ENCODE peak calls at places on chromosomes 7 and 10, in five cellular contexts. One of them, this sample, is unnamed.

GRCh38 chr7:99543081-99543671 is 8.7 kb downstream of the FAM200A start:
- DNase-seq in upper lobe of left lung: peak; percentile 68
- DNase-seq in AG08396: no peak
- DNase-seq in stimulated activated CD4-positive, alpha-beta T cell treated with anti-CD3 and anti-CD28 coated beads, Interleukin-4, amount 100 ng/mL, for 4 hours: no peak
- DNase-seq in anterior cingulate cortex: no peak
- DNase-seq in this sample: no peak

GRCh38 chr10:122128357-122128756 is 139.4 kb downstream of the TACC2 start:
- DNase-seq in upper lobe of left lung: no peak
- DNase-seq in AG08396: peak; percentile 66
- DNase-seq in stimulated activated CD4-positive, alpha-beta T cell treated with anti-CD3 and anti-CD28 coated beads, Interleukin-4, amount 100 ng/mL, for 4 hours: no peak
- DNase-seq in anterior cingulate cortex: no peak
- DNase-seq in this sample: no peak

GRCh38 chr10:108358912-108359311 is 1194.4 kb upstream of the SORCS1 start:
- DNase-seq in upper lobe of left lung: no peak
- DNase-seq in AG08396: peak; percentile 55
- DNase-seq in stimulated activated CD4-positive, alpha-beta T cell treated with anti-CD3 and anti-CD28 coated beads, Interleukin-4, amount 100 ng/mL, for 4 hours: no peak
- DNase-seq in anterior cingulate cortex: no peak
- DNase-seq in this sample: no peak

GRCh38 chr7:43112941-43113621 is 634 bp downstream of the HECW1 start:
- DNase-seq in upper lobe of left lung: peak; percentile 85
- DNase-seq in AG08396: peak; percentile 69
- DNase-seq in stimulated activated CD4-positive, alpha-beta T cell treated with anti-CD3 and anti-CD28 coated beads, Interleukin-4, amount 100 ng/mL, for 4 hours: no peak
- DNase-seq in anterior cingulate cortex: no peak
- DNase-seq in this sample: peak; percentile 28

GRCh38 chr7:107559864-107560263 is 3.9 kb downstream of the COG5 start:
- DNase-seq in upper lobe of left lung: no peak
- DNase-seq in AG08396: peak; percentile 53
- DNase-seq in stimulated activated CD4-positive, alpha-beta T cell treated with anti-CD3 and anti-CD28 coated beads, Interleukin-4, amount 100 ng/mL, for 4 hours: no peak
- DNase-seq in anterior cingulate cortex: no peak
- DNase-seq in this sample: no peak

GRCh38 chr7:117808273-117808868 is 64.9 kb downstream of the CTTNBP2 start:
- DNase-seq in upper lobe of left lung: no peak
- DNase-seq in AG08396: peak; percentile 27
- DNase-seq in stimulated activated CD4-positive, alpha-beta T cell treated with anti-CD3 and anti-CD28 coated beads, Interleukin-4, amount 100 ng/mL, for 4 hours: no peak
- DNase-seq in anterior cingulate cortex: no peak
- DNase-seq in this sample: no peak

GRCh38 chr7:117062300-117062699 is 109.0 kb downstream of the ST7 start:
- DNase-seq in upper lobe of left lung: no peak
- DNase-seq in AG08396: peak; percentile 28
- DNase-seq in stimulated activated CD4-positive, alpha-beta T cell treated with anti-CD3 and anti-CD28 coated beads, Interleukin-4, amount 100 ng/mL, for 4 hours: no peak
- DNase-seq in anterior cingulate cortex: no peak
- DNase-seq in this sample: no peak

GRCh38 chr7:107856806-107857540 is 34.0 kb upstream of the DLD start:
- DNase-seq in upper lobe of left lung: no peak
- DNase-seq in AG08396: no peak
- DNase-seq in stimulated activated CD4-positive, alpha-beta T cell treated with anti-CD3 and anti-CD28 coated beads, Interleukin-4, amount 100 ng/mL, for 4 hours: no peak
- DNase-seq in anterior cingulate cortex: no peak
- DNase-seq in this sample: no peak

GRCh38 chr7:17532861-17533404 is 234.5 kb downstream of the AHR start:
- DNase-seq in upper lobe of left lung: no peak
- DNase-seq in AG08396: peak; percentile 65
- DNase-seq in stimulated activated CD4-positive, alpha-beta T cell treated with anti-CD3 and anti-CD28 coated beads, Interleukin-4, amount 100 ng/mL, for 4 hours: no peak
- DNase-seq in anterior cingulate cortex: no peak
- DNase-seq in this sample: no peak

GRCh38 chr10:12540341-12540781 is 191.0 kb downstream of the CAMK1D start:
- DNase-seq in upper lobe of left lung: no peak
- DNase-seq in AG08396: no peak
- DNase-seq in stimulated activated CD4-positive, alpha-beta T cell treated with anti-CD3 and anti-CD28 coated beads, Interleukin-4, amount 100 ng/mL, for 4 hours: no peak
- DNase-seq in anterior cingulate cortex: no peak
- DNase-seq in this sample: no peak

GRCh38 chr10:125159932-125160855 is at the start of gene CTBP2:
- DNase-seq in upper lobe of left lung: peak; percentile 92
- DNase-seq in AG08396: peak; percentile 78
- DNase-seq in stimulated activated CD4-positive, alpha-beta T cell treated with anti-CD3 and anti-CD28 coated beads, Interleukin-4, amount 100 ng/mL, for 4 hours: no peak
- DNase-seq in anterior cingulate cortex: no peak
- DNase-seq in this sample: peak; percentile 39

GRCh38 chr7:135193615-135194081 is 17.7 kb downstream of the WDR91 start:
- DNase-seq in upper lobe of left lung: no peak
- DNase-seq in AG08396: peak; percentile 88
- DNase-seq in stimulated activated CD4-positive, alpha-beta T cell treated with anti-CD3 and anti-CD28 coated beads, Interleukin-4, amount 100 ng/mL, for 4 hours: no peak
- DNase-seq in anterior cingulate cortex: no peak
- DNase-seq in this sample: no peak

GRCh38 chr10:107264742-107265141 is 100.2 kb upstream of the SORCS1 start:
- DNase-seq in upper lobe of left lung: no peak
- DNase-seq in AG08396: no peak
- DNase-seq in stimulated activated CD4-positive, alpha-beta T cell treated with anti-CD3 and anti-CD28 coated beads, Interleukin-4, amount 100 ng/mL, for 4 hours: no peak
- DNase-seq in anterior cingulate cortex: no peak
- DNase-seq in this sample: no peak

GRCh38 chr10:76432274-76433012 is 1001.0 kb downstream of the LRMDA start:
- DNase-seq in upper lobe of left lung: no peak
- DNase-seq in AG08396: peak; percentile 79
- DNase-seq in stimulated activated CD4-positive, alpha-beta T cell treated with anti-CD3 and anti-CD28 coated beads, Interleukin-4, amount 100 ng/mL, for 4 hours: no peak
- DNase-seq in anterior cingulate cortex: no peak
- DNase-seq in this sample: no peak

GRCh38 chr7:131502810-131503545 is 53.5 kb downstream of the PODXL start:
- DNase-seq in upper lobe of left lung: no peak
- DNase-seq in AG08396: no peak
- DNase-seq in stimulated activated CD4-positive, alpha-beta T cell treated with anti-CD3 and anti-CD28 coated beads, Interleukin-4, amount 100 ng/mL, for 4 hours: no peak
- DNase-seq in anterior cingulate cortex: no peak
- DNase-seq in this sample: no peak

GRCh38 chr10:90308223-90308622 is 549.6 kb downstream of the HTR7 start:
- DNase-seq in upper lobe of left lung: no peak
- DNase-seq in AG08396: no peak
- DNase-seq in stimulated activated CD4-positive, alpha-beta T cell treated with anti-CD3 and anti-CD28 coated beads, Interleukin-4, amount 100 ng/mL, for 4 hours: no peak
- DNase-seq in anterior cingulate cortex: no peak
- DNase-seq in this sample: no peak

GRCh38 chr7:23216021-23216420 is 30.6 kb upstream of the GPNMB start:
- DNase-seq in upper lobe of left lung: no peak
- DNase-seq in AG08396: no peak
- DNase-seq in stimulated activated CD4-positive, alpha-beta T cell treated with anti-CD3 and anti-CD28 coated beads, Interleukin-4, amount 100 ng/mL, for 4 hours: no peak
- DNase-seq in anterior cingulate cortex: no peak
- DNase-seq in this sample: no peak

GRCh38 chr10:129468187-129468586 is 1.1 kb downstream of the MGMT start:
- DNase-seq in upper lobe of left lung: no peak
- DNase-seq in AG08396: no peak
- DNase-seq in stimulated activated CD4-positive, alpha-beta T cell treated with anti-CD3 and anti-CD28 coated beads, Interleukin-4, amount 100 ng/mL, for 4 hours: no peak
- DNase-seq in anterior cingulate cortex: no peak
- DNase-seq in this sample: no peak

GRCh38 chr7:102175423-102176170 is 111.1 kb upstream of the SH2B2 start:
- DNase-seq in upper lobe of left lung: no peak
- DNase-seq in AG08396: no peak
- DNase-seq in stimulated activated CD4-positive, alpha-beta T cell treated with anti-CD3 and anti-CD28 coated beads, Interleukin-4, amount 100 ng/mL, for 4 hours: no peak
- DNase-seq in anterior cingulate cortex: no peak
- DNase-seq in this sample: no peak

GRCh38 chr7:130369831-130370230 is 10.5 kb upstream of the CPA1 start:
- DNase-seq in upper lobe of left lung: no peak
- DNase-seq in AG08396: no peak
- DNase-seq in stimulated activated CD4-positive, alpha-beta T cell treated with anti-CD3 and anti-CD28 coated beads, Interleukin-4, amount 100 ng/mL, for 4 hours: no peak
- DNase-seq in anterior cingulate cortex: no peak
- DNase-seq in this sample: no peak

GRCh38 chr10:51462076-51462779 is 237.2 kb downstream of the CSTF2T start:
- DNase-seq in upper lobe of left lung: no peak
- DNase-seq in AG08396: no peak
- DNase-seq in stimulated activated CD4-positive, alpha-beta T cell treated with anti-CD3 and anti-CD28 coated beads, Interleukin-4, amount 100 ng/mL, for 4 hours: no peak
- DNase-seq in anterior cingulate cortex: no peak
- DNase-seq in this sample: no peak

GRCh38 chr7:100191775-100192174 is 14.1 kb downstream of the STAG3 start:
- DNase-seq in upper lobe of left lung: no peak
- DNase-seq in AG08396: no peak
- DNase-seq in stimulated activated CD4-positive, alpha-beta T cell treated with anti-CD3 and anti-CD28 coated beads, Interleukin-4, amount 100 ng/mL, for 4 hours: no peak
- DNase-seq in anterior cingulate cortex: no peak
- DNase-seq in this sample: no peak

GRCh38 chr10:31707578-31708411 is 220.8 kb downstream of the ARHGAP12 start:
- DNase-seq in upper lobe of left lung: peak; percentile 32
- DNase-seq in AG08396: peak; percentile 57
- DNase-seq in stimulated activated CD4-positive, alpha-beta T cell treated with anti-CD3 and anti-CD28 coated beads, Interleukin-4, amount 100 ng/mL, for 4 hours: peak; percentile 35
- DNase-seq in anterior cingulate cortex: peak; percentile 4
- DNase-seq in this sample: no peak

GRCh38 chr7:14504134-14504533 is 398.4 kb downstream of the DGKB start:
- DNase-seq in upper lobe of left lung: no peak
- DNase-seq in AG08396: no peak
- DNase-seq in stimulated activated CD4-positive, alpha-beta T cell treated with anti-CD3 and anti-CD28 coated beads, Interleukin-4, amount 100 ng/mL, for 4 hours: no peak
- DNase-seq in anterior cingulate cortex: no peak
- DNase-seq in this sample: no peak

GRCh38 chr10:30639946-30640786 is 10.6 kb upstream of the LYZL2 start:
- DNase-seq in upper lobe of left lung: no peak
- DNase-seq in AG08396: peak; percentile 44
- DNase-seq in stimulated activated CD4-positive, alpha-beta T cell treated with anti-CD3 and anti-CD28 coated beads, Interleukin-4, amount 100 ng/mL, for 4 hours: no peak
- DNase-seq in anterior cingulate cortex: no peak
- DNase-seq in this sample: no peak

GRCh38 chr10:69573056-69573806 is at the start of gene NEUROG3:
- DNase-seq in upper lobe of left lung: peak; percentile 81
- DNase-seq in AG08396: no peak
- DNase-seq in stimulated activated CD4-positive, alpha-beta T cell treated with anti-CD3 and anti-CD28 coated beads, Interleukin-4, amount 100 ng/mL, for 4 hours: no peak
- DNase-seq in anterior cingulate cortex: no peak
- DNase-seq in this sample: no peak

GRCh38 chr7:37916017-37916672 is 472 bp downstream of the SFRP4 start:
- DNase-seq in upper lobe of left lung: peak; percentile 87
- DNase-seq in AG08396: no peak
- DNase-seq in stimulated activated CD4-positive, alpha-beta T cell treated with anti-CD3 and anti-CD28 coated beads, Interleukin-4, amount 100 ng/mL, for 4 hours: no peak
- DNase-seq in anterior cingulate cortex: no peak
- DNase-seq in this sample: no peak

This sample was measured in progenitor cell of endocrine pancreas.